ENCODE peak calls at places on chromosomes 1 and 21, in four cellular contexts. H is mucosa of descending colon, D is mesenchymal stem cell, R is ovary. T is an unnamed sample. For H3K4me1, the result is how much of the 10 kb centered on the place peaks cover.

GRCh38 chr1:93313026-93313425 is 32.7 kb upstream of the DR1 start:
- DNase-seq in H (no peak), D (no peak), R (no peak), T (no peak)

GRCh38 chr1:10399487-10399917 is 638 bp downstream of the PGD start:
- DNase-seq in H (peak), D (peak), R (no peak), T (peak)

GRCh38 chr21:25459365-25459764 is 147.9 kb downstream of the MRPL39 start:
- DNase-seq in H (no peak), D (no peak), R (no peak), T (no peak)

GRCh38 chr1:37476087-37476452 is 1.7 kb downstream of the ZC3H12A start:
- DNase-seq in H (peak), D (no peak), R (no peak), T (no peak)

GRCh38 chr21:36485476-36485875 is 5.6 kb upstream of the CLDN14 start:
- DNase-seq in H (no peak), D (no peak), R (no peak), T (no peak)

GRCh38 chr1:242828828-242829227 is 304.3 kb upstream of the PLD5 start:
- DNase-seq in H (no peak), D (no peak), R (no peak), T (no peak)

GRCh38 chr1:6245869-6246496 is 2.0 kb downstream of the HES3 start:
- DNase-seq in H (peak), D (no peak), R (peak), T (peak)

GRCh38 chr1:2173546-2174347 is 20.8 kb downstream of the FAAP20 start:
- DNase-seq in H (no peak), D (no peak), R (no peak), T (no peak)

GRCh38 chr1:85352055-85352454 is 75.6 kb upstream of the BCL10 start:
- DNase-seq in H (no peak), D (no peak), R (no peak), T (no peak)

GRCh38 chr1:204130989-204131892 is 20.6 kb downstream of the ETNK2 start:
- DNase-seq in H (no peak), D (peak), R (peak), T (peak)

GRCh38 chr1:206556748-206557635 is 49.7 kb downstream of the RASSF5 start:
- DNase-seq in H (peak), D (peak), R (peak), T (peak)

GRCh38 chr21:39882186-39882882 is 15.1 kb downstream of the PCP4 start:
- DNase-seq in H (no peak), D (no peak), R (no peak), T (no peak)

GRCh38 chr1:153483776-153484175 is 23.3 kb upstream of the S100A7 start:
- DNase-seq in H (peak), D (no peak), R (no peak), T (no peak)

GRCh38 chr1:203084588-203085527 is 954 bp downstream of the MYOG start:
- DNase-seq in H (peak), D (no peak), R (no peak), T (no peak)

GRCh38 chr1:84145051-84145450 is 980 bp downstream of the PRKACB start:
- DNase-seq in H (no peak), D (no peak), R (no peak), T (peak)

GRCh38 chr1:79006564-79006963 is at the start of gene ADGRL4:
- DNase-seq in H (peak), D (peak), R (peak), T (peak)

GRCh38 chr1:40620150-40620549 is 45.3 kb downstream of the RIMS3 start:
- DNase-seq in H (no peak), D (no peak), R (no peak), T (no peak)

GRCh38 chr1:202661136-202661845 is 49.0 kb downstream of the SYT2 start:
- DNase-seq in H (no peak), D (no peak), R (no peak), T (no peak)

GRCh38 chr1:3034728-3035610 is 13.7 kb downstream of the ACTRT2 start:
- DNase-seq in H (no peak), D (no peak), R (peak), T (no peak)

GRCh38 chr1:226678701-226679100 is 60.4 kb downstream of the ITPKB start:
- DNase-seq in H (no peak), D (no peak), R (no peak), T (no peak)

GRCh38 chr1:206941766-206942418 is 4.4 kb downstream of the PIGR start:
- DNase-seq in H (peak), D (no peak), R (no peak), T (no peak)

DNA sequence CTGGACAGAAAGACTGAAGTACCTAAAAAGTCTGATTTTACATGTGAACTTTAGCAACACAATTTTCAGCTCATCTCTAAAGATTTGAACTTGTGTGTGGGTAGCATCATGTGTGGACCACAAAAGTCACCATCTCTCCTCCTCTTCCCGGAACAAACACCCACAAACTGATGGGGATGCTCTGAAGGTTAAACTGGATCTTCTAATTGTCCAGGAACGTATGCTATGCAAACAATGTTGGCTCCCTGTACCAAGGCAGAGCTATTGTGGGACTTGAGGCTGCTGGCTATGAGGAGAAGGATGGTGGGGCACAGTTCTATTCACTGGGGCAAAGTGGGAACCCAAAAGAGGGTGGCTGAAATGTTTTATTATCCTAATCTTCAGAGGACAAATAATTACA is 62.7 kb downstream of the GADD45A start:
- DNase-seq in H (no peak), D (no peak), R (no peak), T (peak)
- H3K4me1 ChIP-seq in H (under half), D (under half), R (under half), T (half or more)

GRCh38 chr21:14527690-14528652 is 18.1 kb downstream of the SAMSN1 start:
- DNase-seq in H (no peak), D (no peak), R (no peak), T (no peak)
- H3K4me1 ChIP-seq in H (under half), D (under half), R (under half), T (under half)

GRCh38 chr1:213394837-213395236 is 343.8 kb downstream of the RPS6KC1 start:
- DNase-seq in H (no peak), D (no peak), R (no peak), T (no peak)

GRCh38 chr1:213389061-213389581 is 338.1 kb downstream of the RPS6KC1 start:
- DNase-seq in H (no peak), D (no peak), R (no peak), T (no peak)

GRCh38 chr1:213393860-213394259 is 342.8 kb downstream of the RPS6KC1 start:
- DNase-seq in H (no peak), D (no peak), R (no peak), T (no peak)

GRCh38 chr1:213388199-213388598 is 337.2 kb downstream of the RPS6KC1 start:
- DNase-seq in H (no peak), D (no peak), R (no peak), T (no peak)

GRCh38 chr1:213391445-213391844 is 340.4 kb downstream of the RPS6KC1 start:
- DNase-seq in H (no peak), D (no peak), R (no peak), T (no peak)
- H3K4me1 ChIP-seq in H (under half), D (under half), R (under half), T (under half)

GRCh38 chr1:39408641-39409054 is 82.8 kb upstream of the BMP8A start:
- DNase-seq in H (peak), D (peak), R (peak), T (peak)

GRCh38 chr1:39405358-39405757 is 86.1 kb upstream of the BMP8A start:
- DNase-seq in H (no peak), D (no peak), R (no peak), T (peak)

GRCh38 chr1:39407496-39407888 is 83.9 kb upstream of the BMP8A start:
- DNase-seq in H (no peak), D (peak), R (no peak), T (peak)

GRCh38 chr1:39407889-39408640 is 83.4 kb upstream of the BMP8A start:
- DNase-seq in H (no peak), D (no peak), R (no peak), T (no peak)

GRCh38 chr1:39406533-39407478 is 84.6 kb upstream of the BMP8A start:
- DNase-seq in H (no peak), D (peak), R (no peak), T (peak)
- H3K4me1 ChIP-seq in H (under half), D (under half), R (under half), T (half or more)

GRCh38 chr21:41927727-41928409 is 25.9 kb downstream of the C2CD2 start:
- DNase-seq in H (no peak), D (no peak), R (no peak), T (no peak)

GRCh38 chr21:41928621-41929220 is 25.1 kb downstream of the C2CD2 start:
- DNase-seq in H (no peak), D (peak), R (no peak), T (no peak)

GRCh38 chr21:41924355-41924754 is 29.5 kb downstream of the C2CD2 start:
- DNase-seq in H (no peak), D (peak), R (peak), T (peak)

GRCh38 chr21:41926068-41926806 is 27.6 kb downstream of the C2CD2 start:
- DNase-seq in H (peak), D (peak), R (no peak), T (peak)

DNA sequence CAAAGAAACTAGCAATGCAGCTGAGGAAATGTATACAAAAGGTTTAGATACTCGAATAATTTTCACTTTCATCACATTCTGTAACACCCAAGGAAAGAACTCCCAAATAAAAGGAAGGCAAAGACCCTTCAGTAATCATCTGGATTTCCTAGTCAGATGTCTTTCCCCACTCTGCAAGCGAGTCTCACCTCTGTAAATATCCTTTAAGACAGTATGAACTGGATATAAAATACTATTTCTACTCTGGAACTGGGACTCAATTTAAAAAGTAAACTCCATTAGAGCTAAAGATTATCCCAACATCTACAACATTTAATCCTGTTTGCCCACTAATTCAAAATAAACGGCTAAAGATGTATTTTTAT is 27.0 kb downstream of the C2CD2 start:
- DNase-seq in H (no peak), D (no peak), R (no peak), T (no peak)
- H3K4me1 ChIP-seq in H (under half), D (under half), R (under half), T (half or more)

GRCh38 chr1:12407050-12407961 is 177.5 kb downstream of the VPS13D start:
- DNase-seq in H (no peak), D (peak), R (no peak), T (peak)

GRCh38 chr1:12407962-12408288 is 178.1 kb downstream of the VPS13D start:
- DNase-seq in H (no peak), D (no peak), R (no peak), T (no peak)

GRCh38 chr1:12404918-12405317 is 175.1 kb downstream of the VPS13D start:
- DNase-seq in H (peak), D (no peak), R (no peak), T (no peak)

GRCh38 chr1:12406218-12407021 is 176.6 kb downstream of the VPS13D start:
- DNase-seq in H (no peak), D (peak), R (no peak), T (peak)

GRCh38 chr1:12405325-12406217 is 175.7 kb downstream of the VPS13D start:
- DNase-seq in H (peak), D (peak), R (no peak), T (peak)
- H3K4me1 ChIP-seq in H (under half), D (under half), R (under half), T (half or more)

DNA sequence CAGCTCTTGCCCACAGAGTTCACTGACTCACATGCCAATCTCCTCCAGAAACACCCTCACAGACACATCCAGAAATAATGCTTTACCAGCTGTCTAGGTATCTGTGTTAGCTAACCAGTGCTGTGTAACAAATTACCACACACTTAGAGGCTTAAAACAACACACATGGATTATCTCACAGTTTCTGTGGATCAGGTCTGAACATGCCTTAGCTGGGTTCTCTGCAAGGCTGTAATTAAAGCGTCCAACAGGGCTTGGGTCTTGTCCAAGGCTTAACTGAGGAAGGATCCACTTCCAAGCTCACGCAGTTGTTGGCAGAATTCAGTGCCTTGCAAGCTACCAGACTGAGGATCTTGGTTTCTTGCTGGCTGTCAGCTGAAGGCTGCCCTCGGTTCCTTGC is 92.5 kb upstream of the RGS4 start:
- DNase-seq in H (no peak), D (no peak), R (no peak), T (no peak)
- H3K4me1 ChIP-seq in H (under half), D (under half), R (under half), T (under half)

T was measured in adipocyte.